ENCODE peak calls at places on chromosome 1, in five cellular contexts. B is fibroblast of lung, I is GM23248, K is PC-3, Z is HCT116. L is an unnamed sample.

GRCh38 chr1:5226390-5226704 is 571.9 kb downstream of the AJAP1 start:
- DNase-seq in B (no peak), I (no peak), K (no peak), Z (no peak), L (no peak)

GRCh38 chr1:23214640-23215039 is 2.7 kb downstream of the HTR1D start:
- DNase-seq in B (no peak), I (peak; percentile 22), K (peak; percentile 17), Z (no peak), L (no peak)

GRCh38 chr1:172778461-172779455 is 119.9 kb downstream of the FASLG start:
- DNase-seq in B (no peak), I (peak; percentile 22), K (peak; percentile 52), Z (no peak), L (no peak)

GRCh38 chr1:202858306-202858705 is 30.6 kb downstream of the RABIF start:
- DNase-seq in B (no peak), I (peak; percentile 74), K (no peak), Z (no peak), L (no peak)

GRCh38 chr1:174902531-174903099 is 97.1 kb upstream of the CACYBP start:
- DNase-seq in B (peak; percentile 16), I (no peak), K (peak; percentile 2), Z (no peak), L (peak; percentile 92)

GRCh38 chr1:21149862-21150432 is 26.8 kb downstream of the EIF4G3 start:
- DNase-seq in B (peak; percentile 99), I (peak; percentile 96), K (peak; percentile 89), Z (peak; percentile 72), L (peak; percentile 94)

GRCh38 chr1:203273869-203274602 is 31.3 kb upstream of the BTG2 start:
- DNase-seq in B (no peak), I (no peak), K (no peak), Z (no peak), L (no peak)

GRCh38 chr1:7648761-7649384 is 122.2 kb upstream of the VAMP3 start:
- DNase-seq in B (no peak), I (no peak), K (no peak), Z (no peak), L (no peak)

GRCh38 chr1:246151796-246152434 is 355.2 kb downstream of the SMYD3 start:
- DNase-seq in B (no peak), I (no peak), K (no peak), Z (no peak), L (no peak)

GRCh38 chr1:46094454-46094853 is 38.0 kb downstream of the PIK3R3 start:
- DNase-seq in B (no peak), I (peak; percentile 12), K (no peak), Z (no peak), L (no peak)

GRCh38 chr1:108584320-108584968 is 24.5 kb downstream of the EEIG2 start:
- DNase-seq in B (peak; percentile 22), I (no peak), K (peak; percentile 51), Z (no peak), L (no peak)

GRCh38 chr1:195472298-195472697 is 1135.9 kb downstream of the KCNT2 start:
- DNase-seq in B (no peak), I (no peak), K (no peak), Z (no peak), L (no peak)

GRCh38 chr1:177569476-177569875 is 398.7 kb downstream of the BRINP2 start:
- DNase-seq in B (peak; percentile 76), I (peak; percentile 40), K (peak; percentile 53), Z (no peak), L (no peak)

GRCh38 chr1:200118779-200119505 is 91.4 kb downstream of the NR5A2 start:
- DNase-seq in B (no peak), I (no peak), K (no peak), Z (no peak), L (no peak)

GRCh38 chr1:228836954-228837481 is 101.7 kb downstream of the RHOU start:
- DNase-seq in B (no peak), I (no peak), K (peak; percentile 47), Z (no peak), L (no peak)

GRCh38 chr1:208988811-208989222 is 594.7 kb upstream of the CAMK1G start:
- DNase-seq in B (peak; percentile 59), I (peak; percentile 58), K (peak; percentile 62), Z (no peak), L (peak; percentile 58)

GRCh38 chr1:221891708-221892107 is 149.8 kb upstream of the DUSP10 start:
- DNase-seq in B (no peak), I (peak; percentile 48), K (peak; percentile 27), Z (no peak), L (peak; percentile 87)

GRCh38 chr1:91806777-91807700 is 78.9 kb downstream of the TGFBR3 start:
- DNase-seq in B (peak; percentile 70), I (peak; percentile 68), K (peak; percentile 30), Z (no peak), L (no peak)

GRCh38 chr1:37161171-37161570 is 126.9 kb upstream of the GRIK3 start:
- DNase-seq in B (no peak), I (no peak), K (no peak), Z (no peak), L (no peak)

GRCh38 chr1:224696891-224697765 is 81.0 kb downstream of the CNIH3 start:
- DNase-seq in B (peak; percentile 83), I (peak; percentile 88), K (peak; percentile 68), Z (no peak), L (peak; percentile 45)

GRCh38 chr1:183635112-183635605 is 424 bp downstream of the ARPC5 start:
- DNase-seq in B (peak; percentile 20), I (peak; percentile 67), K (no peak), Z (no peak), L (no peak)

GRCh38 chr1:153277852-153278251 is 18.4 kb downstream of the LORICRIN start:
- DNase-seq in B (no peak), I (no peak), K (peak; percentile 75), Z (peak; percentile 66), L (peak; percentile 71)

GRCh38 chr1:844472-845026 is 79.2 kb upstream of the SAMD11 start:
- DNase-seq in B (no peak), I (no peak), K (no peak), Z (no peak), L (no peak)

GRCh38 chr1:235286667-235287066 is 41.3 kb downstream of the ARID4B start:
- DNase-seq in B (peak; percentile 25), I (peak; percentile 34), K (no peak), Z (no peak), L (peak; percentile 40)

GRCh38 chr1:97351846-97352245 is 569.0 kb downstream of the DPYD start:
- DNase-seq in B (no peak), I (no peak), K (no peak), Z (no peak), L (no peak)

GRCh38 chr1:151790071-151790939 is at the start of gene TDRKH:
- DNase-seq in B (peak; percentile 100), I (peak; percentile 99), K (peak; percentile 99), Z (peak; percentile 99), L (peak; percentile 100)
- TF ChIP-seq EZH2 in B (peak; percentile 46), I (no peak), K (no peak), Z (no peak), L (peak; percentile 50)

DNA sequence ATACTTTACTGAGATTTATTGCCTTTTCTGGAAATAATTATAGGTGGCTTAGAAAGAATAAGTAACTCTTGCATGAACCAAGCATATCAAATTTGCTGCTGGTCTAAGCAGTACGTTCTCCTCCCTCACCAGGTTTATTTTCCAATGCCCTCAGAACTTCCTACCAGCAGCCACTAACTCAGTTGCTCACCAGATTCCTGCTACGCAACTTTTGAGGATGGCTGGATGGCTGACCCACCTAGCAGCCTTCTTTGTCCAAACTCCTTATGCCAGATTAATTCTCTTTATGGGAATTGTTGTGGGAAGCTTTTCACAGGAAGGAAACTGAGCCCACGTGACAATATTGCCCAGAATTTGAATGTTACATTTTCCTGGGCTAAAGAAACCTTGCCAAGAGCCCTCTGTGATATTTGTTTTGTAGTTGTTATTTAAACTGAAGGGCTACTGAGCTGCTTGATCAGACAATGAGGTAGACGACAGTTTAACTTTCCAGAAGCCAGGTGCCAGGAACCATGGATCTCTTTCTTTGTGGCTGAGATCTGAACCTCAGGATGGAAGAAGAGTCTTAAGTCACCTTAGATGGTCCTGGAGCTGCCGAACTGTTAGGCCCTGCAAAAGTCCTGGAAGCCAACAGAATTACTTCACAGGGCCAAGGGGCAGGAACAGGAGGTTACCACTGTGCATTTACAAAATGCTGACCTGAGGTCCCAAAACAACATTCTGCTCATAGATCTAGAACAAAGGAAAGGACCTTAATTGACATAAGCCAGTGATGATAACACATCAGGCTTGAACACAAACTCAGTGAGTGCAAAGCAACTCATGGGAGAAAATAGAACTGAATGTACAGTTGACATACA is 85.5 kb upstream of the ATP1A1 start:
- DNase-seq in B (no peak), I (no peak), K (no peak), Z (no peak), L (no peak)
- H2AFZ ChIP-seq in B (no peak overlapping the region), I (no peak overlapping the region), K (no peak overlapping the region), Z (no peak overlapping the region), L (no peak overlapping the region)

DNA sequence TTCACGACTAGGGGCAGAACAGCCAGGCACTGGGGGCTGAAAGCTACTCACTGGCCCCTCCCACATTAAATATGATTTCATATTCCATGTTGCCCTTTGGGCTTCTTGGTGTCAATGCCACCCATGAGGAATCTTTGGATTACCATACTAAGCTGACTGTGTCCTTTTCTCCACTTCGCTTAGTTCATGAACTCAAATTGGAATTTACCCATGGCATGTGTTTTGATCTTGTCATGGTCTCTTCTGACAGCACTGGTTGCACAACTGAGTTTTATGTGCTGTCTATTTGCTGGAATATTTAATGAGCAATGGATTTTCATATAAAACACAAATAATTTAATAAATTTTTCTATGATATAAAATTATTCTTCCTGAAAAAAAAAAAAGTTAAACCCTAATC is 59.2 kb downstream of the SERBP1 start:
- DNase-seq in B (no peak), I (no peak), K (no peak), Z (no peak), L (no peak)
- H3K4me2 ChIP-seq in B (no peak overlapping the region), I (no peak overlapping the region), K (no peak overlapping the region), Z (no peak overlapping the region), L (no peak overlapping the region)

GRCh38 chr1:47418681-47419272 is 2.7 kb downstream of the FOXE3 start:
- DNase-seq in B (no peak), I (no peak), K (no peak), Z (no peak), L (no peak)

GRCh38 chr1:47418122-47418521 is 2.0 kb downstream of the FOXE3 start:
- DNase-seq in B (no peak), I (no peak), K (no peak), Z (no peak), L (no peak)

GRCh38 chr1:47417129-47418044 is 1.3 kb downstream of the FOXE3 start:
- DNase-seq in B (no peak), I (no peak), K (no peak), Z (no peak), L (no peak)

GRCh38 chr1:47415728-47416318 is at the start of gene FOXE3:
- DNase-seq in B (no peak), I (no peak), K (no peak), Z (no peak), L (no peak)

DNA sequence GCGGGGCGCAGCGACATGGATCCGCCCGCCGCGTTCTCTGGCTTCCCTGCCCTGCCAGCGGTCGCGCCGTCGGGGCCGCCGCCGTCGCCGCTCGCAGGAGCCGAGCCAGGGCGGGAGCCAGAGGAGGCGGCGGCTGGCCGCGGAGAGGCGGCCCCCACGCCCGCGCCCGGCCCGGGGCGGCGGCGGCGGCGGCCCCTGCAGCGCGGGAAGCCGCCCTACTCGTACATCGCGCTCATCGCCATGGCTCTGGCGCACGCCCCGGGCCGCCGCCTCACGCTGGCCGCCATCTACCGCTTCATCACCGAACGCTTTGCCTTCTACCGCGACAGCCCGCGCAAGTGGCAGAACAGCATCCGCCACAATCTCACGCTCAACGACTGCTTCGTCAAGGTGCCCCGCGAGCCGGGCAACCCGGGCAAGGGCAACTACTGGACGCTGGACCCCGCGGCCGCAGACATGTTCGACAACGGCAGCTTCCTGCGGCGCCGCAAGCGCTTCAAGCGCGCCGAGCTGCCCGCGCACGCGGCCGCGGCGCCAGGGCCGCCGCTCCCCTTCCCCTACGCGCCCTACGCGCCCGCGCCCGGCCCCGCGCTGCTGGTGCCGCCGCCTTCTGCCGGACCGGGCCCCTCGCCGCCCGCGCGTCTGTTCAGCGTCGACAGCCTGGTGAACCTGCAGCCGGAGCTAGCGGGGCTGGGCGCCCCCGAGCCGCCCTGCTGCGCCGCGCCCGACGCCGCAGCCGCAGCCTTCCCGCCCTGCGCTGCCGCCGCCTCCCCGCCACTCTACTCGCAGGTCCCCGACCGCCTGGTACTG is 439 bp downstream of the FOXE3 start:
- DNase-seq in B (no peak), I (peak; percentile 45), K (no peak), Z (no peak), L (no peak)
- TF ChIP-seq EZH2 in B (peak; percentile 91), I (no peak), K (no peak), Z (no peak), L (peak; percentile 82)

L was measured in mammary epithelial cell.